ENCODE peak calls at places on chromosomes 11 and 22, in six cellular contexts. One of them, this sample, is unnamed.

GRCh38 chr11:107856981-107857517 is 1.5 kb downstream of the SLC35F2 start:
- DNase-seq in epithelial cell of esophagus: peak; percentile 57
- DNase-seq in cardiac fibroblast: no peak
- DNase-seq in CD8-positive, alpha-beta T cell: no peak
- DNase-seq in foreskin fibroblast: peak; percentile 38
- DNase-seq in AG09309: no peak
- DNase-seq in this sample: no peak

GRCh38 chr11:126233391-126233790 is 21.8 kb downstream of the FAM118B start:
- DNase-seq in cardiac fibroblast: peak; percentile 52
- DNase-seq in epithelial cell of esophagus: peak; percentile 45
- DNase-seq in foreskin fibroblast: peak; percentile 47
- DNase-seq in AG09309: no peak
- DNase-seq in CD8-positive, alpha-beta T cell: no peak
- DNase-seq in this sample: no peak

GRCh38 chr22:36910461-36910860 is 3.0 kb upstream of the CSF2RB start:
- DNase-seq in epithelial cell of esophagus: no peak
- DNase-seq in foreskin fibroblast: no peak
- DNase-seq in cardiac fibroblast: no peak
- DNase-seq in CD8-positive, alpha-beta T cell: no peak
- DNase-seq in AG09309: peak; percentile 21
- DNase-seq in this sample: no peak

GRCh38 chr11:43518407-43519165 is 159.9 kb downstream of the TTC17 start:
- DNase-seq in AG09309: no peak
- DNase-seq in cardiac fibroblast: peak; percentile 51
- DNase-seq in epithelial cell of esophagus: peak; percentile 40
- DNase-seq in CD8-positive, alpha-beta T cell: no peak
- DNase-seq in foreskin fibroblast: peak; percentile 16
- DNase-seq in this sample: no peak

GRCh38 chr11:126197277-126197939 is 14.0 kb downstream of the RPUSD4 start:
- DNase-seq in cardiac fibroblast: peak; percentile 55
- DNase-seq in CD8-positive, alpha-beta T cell: no peak
- DNase-seq in foreskin fibroblast: peak; percentile 69
- DNase-seq in epithelial cell of esophagus: peak; percentile 3
- DNase-seq in AG09309: no peak
- DNase-seq in this sample: peak; percentile 33

GRCh38 chr11:67611165-67611564 is 4.4 kb downstream of the NDUFV1 start:
- DNase-seq in AG09309: no peak
- DNase-seq in epithelial cell of esophagus: no peak
- DNase-seq in CD8-positive, alpha-beta T cell: no peak
- DNase-seq in foreskin fibroblast: no peak
- DNase-seq in cardiac fibroblast: no peak
- DNase-seq in this sample: no peak

GRCh38 chr22:38866399-38867123 is 5.5 kb downstream of the CBX6 start:
- DNase-seq in cardiac fibroblast: no peak
- DNase-seq in foreskin fibroblast: no peak
- DNase-seq in epithelial cell of esophagus: no peak
- DNase-seq in AG09309: no peak
- DNase-seq in CD8-positive, alpha-beta T cell: no peak
- DNase-seq in this sample: no peak

GRCh38 chr11:9838961-9839360 is 175.1 kb downstream of the SWAP70 start:
- DNase-seq in foreskin fibroblast: no peak
- DNase-seq in epithelial cell of esophagus: peak; percentile 82
- DNase-seq in CD8-positive, alpha-beta T cell: no peak
- DNase-seq in cardiac fibroblast: peak; percentile 66
- DNase-seq in AG09309: no peak
- DNase-seq in this sample: peak; percentile 79

GRCh38 chr22:42946551-42947198 is 68.3 kb downstream of the PACSIN2 start:
- DNase-seq in cardiac fibroblast: no peak
- DNase-seq in foreskin fibroblast: peak; percentile 42
- DNase-seq in epithelial cell of esophagus: no peak
- DNase-seq in CD8-positive, alpha-beta T cell: no peak
- DNase-seq in AG09309: no peak
- DNase-seq in this sample: no peak

GRCh38 chr11:18371279-18371678 is 23.1 kb upstream of the LDHA start:
- DNase-seq in foreskin fibroblast: no peak
- DNase-seq in epithelial cell of esophagus: no peak
- DNase-seq in CD8-positive, alpha-beta T cell: no peak
- DNase-seq in AG09309: no peak
- DNase-seq in cardiac fibroblast: no peak
- DNase-seq in this sample: no peak

GRCh38 chr22:44831885-44832284 is 79.5 kb downstream of the ARHGAP8 start:
- DNase-seq in AG09309: no peak
- DNase-seq in foreskin fibroblast: no peak
- DNase-seq in CD8-positive, alpha-beta T cell: no peak
- DNase-seq in cardiac fibroblast: no peak
- DNase-seq in epithelial cell of esophagus: no peak
- DNase-seq in this sample: no peak

GRCh38 chr22:40194656-40195055 is 16.9 kb downstream of the TNRC6B start:
- DNase-seq in cardiac fibroblast: no peak
- DNase-seq in epithelial cell of esophagus: no peak
- DNase-seq in AG09309: no peak
- DNase-seq in foreskin fibroblast: no peak
- DNase-seq in CD8-positive, alpha-beta T cell: no peak
- DNase-seq in this sample: no peak

GRCh38 chr11:35177370-35177769 is 38.4 kb downstream of the CD44 start:
- DNase-seq in cardiac fibroblast: no peak
- DNase-seq in AG09309: no peak
- DNase-seq in epithelial cell of esophagus: no peak
- DNase-seq in CD8-positive, alpha-beta T cell: peak; percentile 56
- DNase-seq in foreskin fibroblast: no peak
- DNase-seq in this sample: no peak

GRCh38 chr22:37967637-37968451 is 14.3 kb downstream of the POLR2F start:
- DNase-seq in epithelial cell of esophagus: no peak
- DNase-seq in cardiac fibroblast: no peak
- DNase-seq in AG09309: no peak
- DNase-seq in foreskin fibroblast: no peak
- DNase-seq in CD8-positive, alpha-beta T cell: no peak
- DNase-seq in this sample: no peak

GRCh38 chr11:12961615-12962014 is 47.5 kb upstream of the RASSF10 start:
- DNase-seq in epithelial cell of esophagus: no peak
- DNase-seq in CD8-positive, alpha-beta T cell: no peak
- DNase-seq in AG09309: no peak
- DNase-seq in cardiac fibroblast: peak; percentile 44
- DNase-seq in foreskin fibroblast: peak; percentile 47
- DNase-seq in this sample: no peak

GRCh38 chr22:40030757-40031092 is 36.0 kb downstream of the FAM83F start:
- DNase-seq in foreskin fibroblast: no peak
- DNase-seq in AG09309: no peak
- DNase-seq in epithelial cell of esophagus: no peak
- DNase-seq in CD8-positive, alpha-beta T cell: peak; percentile 19
- DNase-seq in cardiac fibroblast: no peak
- DNase-seq in this sample: no peak

GRCh38 chr11:65559951-65560537 is 1.9 kb upstream of the LTBP3 start:
- DNase-seq in foreskin fibroblast: peak; percentile 62
- DNase-seq in cardiac fibroblast: peak; percentile 59
- DNase-seq in epithelial cell of esophagus: peak; percentile 69
- DNase-seq in CD8-positive, alpha-beta T cell: no peak
- DNase-seq in AG09309: no peak
- DNase-seq in this sample: no peak

GRCh38 chr11:16946477-16947282 is 67.5 kb downstream of the PLEKHA7 start:
- DNase-seq in foreskin fibroblast: no peak
- DNase-seq in CD8-positive, alpha-beta T cell: no peak
- DNase-seq in AG09309: no peak
- DNase-seq in epithelial cell of esophagus: no peak
- DNase-seq in cardiac fibroblast: no peak
- DNase-seq in this sample: peak; percentile 73

GRCh38 chr11:58927393-58928081 is 11.8 kb upstream of the GLYATL1 start:
- DNase-seq in epithelial cell of esophagus: no peak
- DNase-seq in CD8-positive, alpha-beta T cell: peak; percentile 38
- DNase-seq in AG09309: no peak
- DNase-seq in foreskin fibroblast: peak; percentile 43
- DNase-seq in cardiac fibroblast: no peak
- DNase-seq in this sample: no peak

GRCh38 chr11:66715346-66716085 is 13.5 kb downstream of the SPTBN2 start:
- DNase-seq in CD8-positive, alpha-beta T cell: no peak
- DNase-seq in cardiac fibroblast: no peak
- DNase-seq in foreskin fibroblast: no peak
- DNase-seq in epithelial cell of esophagus: no peak
- DNase-seq in AG09309: no peak
- DNase-seq in this sample: no peak

GRCh38 chr11:18705651-18706281 is 7.2 kb downstream of the TMEM86A start:
- DNase-seq in cardiac fibroblast: no peak
- DNase-seq in AG09309: no peak
- DNase-seq in epithelial cell of esophagus: no peak
- DNase-seq in foreskin fibroblast: peak; percentile 21
- DNase-seq in CD8-positive, alpha-beta T cell: no peak
- DNase-seq in this sample: no peak

GRCh38 chr22:46583571-46583970 is 36.6 kb upstream of the GRAMD4 start:
- DNase-seq in cardiac fibroblast: no peak
- DNase-seq in epithelial cell of esophagus: no peak
- DNase-seq in foreskin fibroblast: no peak
- DNase-seq in CD8-positive, alpha-beta T cell: peak; percentile 6
- DNase-seq in AG09309: no peak
- DNase-seq in this sample: no peak

GRCh38 chr11:6418958-6419611 is at the start of gene APBB1:
- DNase-seq in epithelial cell of esophagus: peak; percentile 39
- DNase-seq in CD8-positive, alpha-beta T cell: peak; percentile 77
- DNase-seq in AG09309: no peak
- DNase-seq in foreskin fibroblast: peak; percentile 89
- DNase-seq in cardiac fibroblast: peak; percentile 46
- DNase-seq in this sample: peak; percentile 51

GRCh38 chr11:44894217-44894617 is 56.5 kb downstream of the TP53I11 start:
- DNase-seq in cardiac fibroblast: peak; percentile 60
- DNase-seq in CD8-positive, alpha-beta T cell: peak; percentile 51
- DNase-seq in AG09309: no peak
- DNase-seq in epithelial cell of esophagus: peak; percentile 48
- DNase-seq in foreskin fibroblast: peak; percentile 79
- DNase-seq in this sample: peak; percentile 62

GRCh38 chr11:1831338-1832180 is 3.2 kb upstream of the SYT8 start:
- DNase-seq in cardiac fibroblast: no peak
- DNase-seq in epithelial cell of esophagus: no peak
- DNase-seq in foreskin fibroblast: no peak
- DNase-seq in CD8-positive, alpha-beta T cell: no peak
- DNase-seq in AG09309: no peak
- DNase-seq in this sample: no peak

GRCh38 chr11:4018641-4019040 is 76.0 kb upstream of the RRM1 start:
- DNase-seq in CD8-positive, alpha-beta T cell: no peak
- DNase-seq in epithelial cell of esophagus: peak; percentile 7
- DNase-seq in cardiac fibroblast: no peak
- DNase-seq in foreskin fibroblast: no peak
- DNase-seq in AG09309: no peak
- DNase-seq in this sample: no peak

GRCh38 chr11:68414457-68415221 is 45.9 kb upstream of the PPP6R3 start:
- DNase-seq in AG09309: no peak
- DNase-seq in cardiac fibroblast: no peak
- DNase-seq in CD8-positive, alpha-beta T cell: no peak
- DNase-seq in epithelial cell of esophagus: no peak
- DNase-seq in foreskin fibroblast: no peak
- DNase-seq in this sample: peak; percentile 21

GRCh38 chr11:114262681-114263509 is 33.3 kb upstream of the NNMT start:
- DNase-seq in CD8-positive, alpha-beta T cell: peak; percentile 30
- DNase-seq in foreskin fibroblast: peak; percentile 83
- DNase-seq in epithelial cell of esophagus: peak; percentile 58
- DNase-seq in cardiac fibroblast: peak; percentile 67
- DNase-seq in AG09309: no peak
- DNase-seq in this sample: no peak

GRCh38 chr11:57321388-57321995 is 3.3 kb downstream of the TNKS1BP1 start:
- DNase-seq in cardiac fibroblast: no peak
- DNase-seq in foreskin fibroblast: peak; percentile 19
- DNase-seq in CD8-positive, alpha-beta T cell: no peak
- DNase-seq in AG09309: no peak
- DNase-seq in epithelial cell of esophagus: peak; percentile 35
- DNase-seq in this sample: no peak
- H3K4me3 ChIP-seq in cardiac fibroblast: peak overlapping the region; percentile 91
- H3K4me3 ChIP-seq in foreskin fibroblast: peak overlapping the region; percentile 66
- H3K4me3 ChIP-seq in CD8-positive, alpha-beta T cell: no peak overlapping the region
- H3K4me3 ChIP-seq in AG09309: peak overlapping the region; percentile 48
- H3K4me3 ChIP-seq in epithelial cell of esophagus: peak overlapping the region; percentile 94
- H3K4me3 ChIP-seq in this sample: no peak overlapping the region

DNA sequence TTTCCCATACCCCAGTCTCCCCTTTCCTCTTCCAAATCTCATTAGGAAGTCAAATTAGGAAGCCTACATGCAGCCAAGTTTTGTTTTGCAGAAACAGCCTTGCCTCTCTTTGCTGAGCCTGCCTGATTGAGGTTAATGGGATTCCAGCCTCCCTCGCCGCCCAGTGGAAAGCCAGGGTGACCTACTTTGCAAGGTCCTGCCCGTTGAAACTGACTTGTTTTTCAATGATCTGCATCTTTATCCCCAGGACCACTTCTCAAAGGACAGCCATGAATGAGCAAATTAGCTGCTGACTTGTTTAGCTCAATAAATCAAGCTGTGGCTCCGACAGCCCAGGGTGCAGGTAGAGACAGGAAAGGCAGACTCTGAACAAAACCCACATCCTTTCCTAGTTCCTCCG is 110.4 kb downstream of the RRAS2 start:
- DNase-seq in CD8-positive, alpha-beta T cell: peak; percentile 32
- DNase-seq in cardiac fibroblast: no peak
- DNase-seq in epithelial cell of esophagus: no peak
- DNase-seq in AG09309: no peak
- DNase-seq in foreskin fibroblast: no peak
- DNase-seq in this sample: peak; percentile 23
- H3K4me3 ChIP-seq in CD8-positive, alpha-beta T cell: no peak overlapping the region
- H3K4me3 ChIP-seq in cardiac fibroblast: no peak overlapping the region
- H3K4me3 ChIP-seq in epithelial cell of esophagus: no peak overlapping the region
- H3K4me3 ChIP-seq in AG09309: no peak overlapping the region
- H3K4me3 ChIP-seq in foreskin fibroblast: no peak overlapping the region
- H3K4me3 ChIP-seq in this sample: no peak overlapping the region

GRCh38 chr11:62558669-62559068 is 12.1 kb upstream of the AHNAK start:
- DNase-seq in epithelial cell of esophagus: no peak
- DNase-seq in CD8-positive, alpha-beta T cell: no peak
- DNase-seq in foreskin fibroblast: no peak
- DNase-seq in AG09309: no peak
- DNase-seq in cardiac fibroblast: no peak
- DNase-seq in this sample: no peak
- H3K4me3 ChIP-seq in epithelial cell of esophagus: no peak overlapping the region
- H3K4me3 ChIP-seq in CD8-positive, alpha-beta T cell: no peak overlapping the region
- H3K4me3 ChIP-seq in foreskin fibroblast: no peak overlapping the region
- H3K4me3 ChIP-seq in AG09309: no peak overlapping the region
- H3K4me3 ChIP-seq in cardiac fibroblast: no peak overlapping the region
- H3K4me3 ChIP-seq in this sample: no peak overlapping the region

GRCh38 chr22:50011447-50012200 is 941 bp downstream of the IL17REL start:
- DNase-seq in epithelial cell of esophagus: no peak
- DNase-seq in foreskin fibroblast: no peak
- DNase-seq in AG09309: no peak
- DNase-seq in CD8-positive, alpha-beta T cell: no peak
- DNase-seq in cardiac fibroblast: no peak
- DNase-seq in this sample: no peak
- H3K4me3 ChIP-seq in epithelial cell of esophagus: no peak overlapping the region
- H3K4me3 ChIP-seq in foreskin fibroblast: no peak overlapping the region
- H3K4me3 ChIP-seq in AG09309: no peak overlapping the region
- H3K4me3 ChIP-seq in CD8-positive, alpha-beta T cell: no peak overlapping the region
- H3K4me3 ChIP-seq in cardiac fibroblast: no peak overlapping the region
- H3K4me3 ChIP-seq in this sample: peak overlapping the region; percentile 41

GRCh38 chr22:19289475-19290161 is 1.9 kb downstream of the CLTCL1 start:
- DNase-seq in CD8-positive, alpha-beta T cell: no peak
- DNase-seq in epithelial cell of esophagus: peak; percentile 70
- DNase-seq in foreskin fibroblast: peak; percentile 23
- DNase-seq in AG09309: peak; percentile 40
- DNase-seq in cardiac fibroblast: peak; percentile 74
- DNase-seq in this sample: no peak
- H3K4me3 ChIP-seq in CD8-positive, alpha-beta T cell: no peak overlapping the region
- H3K4me3 ChIP-seq in epithelial cell of esophagus: no peak overlapping the region
- H3K4me3 ChIP-seq in foreskin fibroblast: no peak overlapping the region
- H3K4me3 ChIP-seq in AG09309: no peak overlapping the region
- H3K4me3 ChIP-seq in cardiac fibroblast: peak overlapping the region; percentile 77
- H3K4me3 ChIP-seq in this sample: no peak overlapping the region